ENCODE peak calls at places on chromosomes 3 and 15, in six cellular contexts. One of them, this sample, is unnamed.

GRCh38 chr3:61771976-61772375 is 210.6 kb downstream of the PTPRG start:
- DNase-seq in EL: peak; percentile 11
- DNase-seq in stimulated activated CD4-positive, alpha-beta T cell treated with anti-CD3 and anti-CD28 coated beads, Interleukin-4, amount 100 ng/mL, for 1 hour: no peak
- DNase-seq in activated CD4-positive, alpha-beta T cell treated with anti-CD3 and anti-CD28 coated beads for 4 hours: no peak
- DNase-seq in Peyer's patch: no peak
- DNase-seq in fibroblast of lung: no peak
- DNase-seq in this sample: no peak

GRCh38 chr15:48384616-48385015 is 53.4 kb downstream of the DUT start:
- DNase-seq in EL: no peak
- DNase-seq in stimulated activated CD4-positive, alpha-beta T cell treated with anti-CD3 and anti-CD28 coated beads, Interleukin-4, amount 100 ng/mL, for 1 hour: no peak
- DNase-seq in activated CD4-positive, alpha-beta T cell treated with anti-CD3 and anti-CD28 coated beads for 4 hours: no peak
- DNase-seq in Peyer's patch: no peak
- DNase-seq in fibroblast of lung: no peak
- DNase-seq in this sample: no peak

GRCh38 chr3:46378426-46378942 is 7.7 kb downstream of the CCR5 start:
- DNase-seq in EL: peak; percentile 57
- DNase-seq in stimulated activated CD4-positive, alpha-beta T cell treated with anti-CD3 and anti-CD28 coated beads, Interleukin-4, amount 100 ng/mL, for 1 hour: peak; percentile 71
- DNase-seq in activated CD4-positive, alpha-beta T cell treated with anti-CD3 and anti-CD28 coated beads for 4 hours: peak; percentile 61
- DNase-seq in Peyer's patch: peak; percentile 74
- DNase-seq in fibroblast of lung: peak; percentile 60
- DNase-seq in this sample: peak; percentile 75

GRCh38 chr3:30553641-30554316 is 52.6 kb upstream of the TGFBR2 start:
- DNase-seq in EL: peak; percentile 61
- DNase-seq in stimulated activated CD4-positive, alpha-beta T cell treated with anti-CD3 and anti-CD28 coated beads, Interleukin-4, amount 100 ng/mL, for 1 hour: no peak
- DNase-seq in activated CD4-positive, alpha-beta T cell treated with anti-CD3 and anti-CD28 coated beads for 4 hours: no peak
- DNase-seq in Peyer's patch: no peak
- DNase-seq in fibroblast of lung: no peak
- DNase-seq in this sample: no peak

GRCh38 chr3:39812537-39812936 is 3.1 kb downstream of the MYRIP start:
- DNase-seq in EL: peak; percentile 10
- DNase-seq in stimulated activated CD4-positive, alpha-beta T cell treated with anti-CD3 and anti-CD28 coated beads, Interleukin-4, amount 100 ng/mL, for 1 hour: no peak
- DNase-seq in activated CD4-positive, alpha-beta T cell treated with anti-CD3 and anti-CD28 coated beads for 4 hours: no peak
- DNase-seq in Peyer's patch: peak; percentile 49
- DNase-seq in fibroblast of lung: no peak
- DNase-seq in this sample: peak; percentile 43

GRCh38 chr3:36774072-36774471 is 9.7 kb upstream of the DCLK3 start:
- DNase-seq in EL: no peak
- DNase-seq in stimulated activated CD4-positive, alpha-beta T cell treated with anti-CD3 and anti-CD28 coated beads, Interleukin-4, amount 100 ng/mL, for 1 hour: no peak
- DNase-seq in activated CD4-positive, alpha-beta T cell treated with anti-CD3 and anti-CD28 coated beads for 4 hours: no peak
- DNase-seq in Peyer's patch: no peak
- DNase-seq in fibroblast of lung: peak; percentile 65
- DNase-seq in this sample: no peak

GRCh38 chr3:10945683-10946287 is 46.8 kb upstream of the SLC6A1 start:
- DNase-seq in EL: peak; percentile 51
- DNase-seq in stimulated activated CD4-positive, alpha-beta T cell treated with anti-CD3 and anti-CD28 coated beads, Interleukin-4, amount 100 ng/mL, for 1 hour: peak; percentile 54
- DNase-seq in activated CD4-positive, alpha-beta T cell treated with anti-CD3 and anti-CD28 coated beads for 4 hours: peak; percentile 30
- DNase-seq in Peyer's patch: peak; percentile 67
- DNase-seq in fibroblast of lung: peak; percentile 40
- DNase-seq in this sample: peak; percentile 93

GRCh38 chr3:124217542-124217941 is 225.6 kb upstream of the ROPN1 start:
- DNase-seq in EL: peak; percentile 55
- DNase-seq in stimulated activated CD4-positive, alpha-beta T cell treated with anti-CD3 and anti-CD28 coated beads, Interleukin-4, amount 100 ng/mL, for 1 hour: no peak
- DNase-seq in activated CD4-positive, alpha-beta T cell treated with anti-CD3 and anti-CD28 coated beads for 4 hours: no peak
- DNase-seq in Peyer's patch: no peak
- DNase-seq in fibroblast of lung: peak; percentile 83
- DNase-seq in this sample: peak; percentile 87

GRCh38 chr3:129377615-129378014 is 50.8 kb downstream of the EFCAB12 start:
- DNase-seq in EL: no peak
- DNase-seq in stimulated activated CD4-positive, alpha-beta T cell treated with anti-CD3 and anti-CD28 coated beads, Interleukin-4, amount 100 ng/mL, for 1 hour: no peak
- DNase-seq in activated CD4-positive, alpha-beta T cell treated with anti-CD3 and anti-CD28 coated beads for 4 hours: no peak
- DNase-seq in Peyer's patch: no peak
- DNase-seq in fibroblast of lung: no peak
- DNase-seq in this sample: no peak

GRCh38 chr15:75148293-75148692 is 53.4 kb upstream of the C15orf39 start:
- DNase-seq in EL: no peak
- DNase-seq in stimulated activated CD4-positive, alpha-beta T cell treated with anti-CD3 and anti-CD28 coated beads, Interleukin-4, amount 100 ng/mL, for 1 hour: no peak
- DNase-seq in activated CD4-positive, alpha-beta T cell treated with anti-CD3 and anti-CD28 coated beads for 4 hours: no peak
- DNase-seq in Peyer's patch: no peak
- DNase-seq in fibroblast of lung: peak; percentile 28
- DNase-seq in this sample: no peak

GRCh38 chr3:141863497-141863896 is 12.9 kb upstream of the ATP1B3 start:
- DNase-seq in EL: no peak
- DNase-seq in stimulated activated CD4-positive, alpha-beta T cell treated with anti-CD3 and anti-CD28 coated beads, Interleukin-4, amount 100 ng/mL, for 1 hour: no peak
- DNase-seq in activated CD4-positive, alpha-beta T cell treated with anti-CD3 and anti-CD28 coated beads for 4 hours: no peak
- DNase-seq in Peyer's patch: no peak
- DNase-seq in fibroblast of lung: no peak
- DNase-seq in this sample: no peak

GRCh38 chr3:44061961-44062360 is 179.7 kb upstream of the TOPAZ1 start:
- DNase-seq in EL: no peak
- DNase-seq in stimulated activated CD4-positive, alpha-beta T cell treated with anti-CD3 and anti-CD28 coated beads, Interleukin-4, amount 100 ng/mL, for 1 hour: no peak
- DNase-seq in activated CD4-positive, alpha-beta T cell treated with anti-CD3 and anti-CD28 coated beads for 4 hours: no peak
- DNase-seq in Peyer's patch: no peak
- DNase-seq in fibroblast of lung: no peak
- DNase-seq in this sample: no peak

GRCh38 chr3:64267774-64268604 is 42.7 kb upstream of the PRICKLE2 start:
- DNase-seq in EL: peak; percentile 65
- DNase-seq in stimulated activated CD4-positive, alpha-beta T cell treated with anti-CD3 and anti-CD28 coated beads, Interleukin-4, amount 100 ng/mL, for 1 hour: no peak
- DNase-seq in activated CD4-positive, alpha-beta T cell treated with anti-CD3 and anti-CD28 coated beads for 4 hours: no peak
- DNase-seq in Peyer's patch: peak; percentile 55
- DNase-seq in fibroblast of lung: peak; percentile 78
- DNase-seq in this sample: peak; percentile 80

GRCh38 chr3:32077260-32078084 is 28.9 kb upstream of the GPD1L start:
- DNase-seq in EL: no peak
- DNase-seq in stimulated activated CD4-positive, alpha-beta T cell treated with anti-CD3 and anti-CD28 coated beads, Interleukin-4, amount 100 ng/mL, for 1 hour: no peak
- DNase-seq in activated CD4-positive, alpha-beta T cell treated with anti-CD3 and anti-CD28 coated beads for 4 hours: no peak
- DNase-seq in Peyer's patch: peak; percentile 69
- DNase-seq in fibroblast of lung: peak; percentile 53
- DNase-seq in this sample: no peak

GRCh38 chr3:42544492-42545283 is 37.1 kb downstream of the SEC22C start:
- DNase-seq in EL: peak; percentile 8
- DNase-seq in stimulated activated CD4-positive, alpha-beta T cell treated with anti-CD3 and anti-CD28 coated beads, Interleukin-4, amount 100 ng/mL, for 1 hour: no peak
- DNase-seq in activated CD4-positive, alpha-beta T cell treated with anti-CD3 and anti-CD28 coated beads for 4 hours: no peak
- DNase-seq in Peyer's patch: peak; percentile 67
- DNase-seq in fibroblast of lung: no peak
- DNase-seq in this sample: no peak

GRCh38 chr3:151460774-151461450 is at the start of gene IGSF10:
- DNase-seq in EL: no peak
- DNase-seq in stimulated activated CD4-positive, alpha-beta T cell treated with anti-CD3 and anti-CD28 coated beads, Interleukin-4, amount 100 ng/mL, for 1 hour: no peak
- DNase-seq in activated CD4-positive, alpha-beta T cell treated with anti-CD3 and anti-CD28 coated beads for 4 hours: no peak
- DNase-seq in Peyer's patch: peak; percentile 58
- DNase-seq in fibroblast of lung: no peak
- DNase-seq in this sample: peak; percentile 61

GRCh38 chr3:54817628-54818027 is 110.2 kb downstream of the LRTM1 start:
- DNase-seq in EL: peak; percentile 14
- DNase-seq in stimulated activated CD4-positive, alpha-beta T cell treated with anti-CD3 and anti-CD28 coated beads, Interleukin-4, amount 100 ng/mL, for 1 hour: no peak
- DNase-seq in activated CD4-positive, alpha-beta T cell treated with anti-CD3 and anti-CD28 coated beads for 4 hours: no peak
- DNase-seq in Peyer's patch: no peak
- DNase-seq in fibroblast of lung: no peak
- DNase-seq in this sample: no peak

GRCh38 chr3:193560870-193561269 is 6.2 kb upstream of the ATP13A4 start:
- DNase-seq in EL: no peak
- DNase-seq in stimulated activated CD4-positive, alpha-beta T cell treated with anti-CD3 and anti-CD28 coated beads, Interleukin-4, amount 100 ng/mL, for 1 hour: no peak
- DNase-seq in activated CD4-positive, alpha-beta T cell treated with anti-CD3 and anti-CD28 coated beads for 4 hours: no peak
- DNase-seq in Peyer's patch: no peak
- DNase-seq in fibroblast of lung: no peak
- DNase-seq in this sample: no peak

GRCh38 chr3:126342991-126343661 is 14.1 kb downstream of the KLF15 start:
- DNase-seq in EL: peak; percentile 20
- DNase-seq in stimulated activated CD4-positive, alpha-beta T cell treated with anti-CD3 and anti-CD28 coated beads, Interleukin-4, amount 100 ng/mL, for 1 hour: no peak
- DNase-seq in activated CD4-positive, alpha-beta T cell treated with anti-CD3 and anti-CD28 coated beads for 4 hours: no peak
- DNase-seq in Peyer's patch: peak; percentile 36
- DNase-seq in fibroblast of lung: peak; percentile 59
- DNase-seq in this sample: peak; percentile 68

GRCh38 chr3:167084566-167084965 is 295.5 kb downstream of the ZBBX start:
- DNase-seq in EL: no peak
- DNase-seq in stimulated activated CD4-positive, alpha-beta T cell treated with anti-CD3 and anti-CD28 coated beads, Interleukin-4, amount 100 ng/mL, for 1 hour: no peak
- DNase-seq in activated CD4-positive, alpha-beta T cell treated with anti-CD3 and anti-CD28 coated beads for 4 hours: no peak
- DNase-seq in Peyer's patch: no peak
- DNase-seq in fibroblast of lung: no peak
- DNase-seq in this sample: peak; percentile 35

GRCh38 chr3:134337071-134337482 is 37.2 kb downstream of the AMOTL2 start:
- DNase-seq in EL: no peak
- DNase-seq in stimulated activated CD4-positive, alpha-beta T cell treated with anti-CD3 and anti-CD28 coated beads, Interleukin-4, amount 100 ng/mL, for 1 hour: no peak
- DNase-seq in activated CD4-positive, alpha-beta T cell treated with anti-CD3 and anti-CD28 coated beads for 4 hours: no peak
- DNase-seq in Peyer's patch: no peak
- DNase-seq in fibroblast of lung: no peak
- DNase-seq in this sample: no peak

GRCh38 chr15:98853593-98854420 is 153.8 kb downstream of the PGPEP1L start:
- DNase-seq in EL: peak; percentile 31
- DNase-seq in stimulated activated CD4-positive, alpha-beta T cell treated with anti-CD3 and anti-CD28 coated beads, Interleukin-4, amount 100 ng/mL, for 1 hour: no peak
- DNase-seq in activated CD4-positive, alpha-beta T cell treated with anti-CD3 and anti-CD28 coated beads for 4 hours: no peak
- DNase-seq in Peyer's patch: no peak
- DNase-seq in fibroblast of lung: peak; percentile 46
- DNase-seq in this sample: peak; percentile 47

GRCh38 chr3:11244131-11244677 is 28.0 kb upstream of the ATG7 start:
- DNase-seq in EL: peak; percentile 49
- DNase-seq in stimulated activated CD4-positive, alpha-beta T cell treated with anti-CD3 and anti-CD28 coated beads, Interleukin-4, amount 100 ng/mL, for 1 hour: no peak
- DNase-seq in activated CD4-positive, alpha-beta T cell treated with anti-CD3 and anti-CD28 coated beads for 4 hours: no peak
- DNase-seq in Peyer's patch: no peak
- DNase-seq in fibroblast of lung: peak; percentile 41
- DNase-seq in this sample: no peak

GRCh38 chr3:186425788-186426730 is 64.0 kb upstream of the DGKG start:
- DNase-seq in EL: peak; percentile 65
- DNase-seq in stimulated activated CD4-positive, alpha-beta T cell treated with anti-CD3 and anti-CD28 coated beads, Interleukin-4, amount 100 ng/mL, for 1 hour: no peak
- DNase-seq in activated CD4-positive, alpha-beta T cell treated with anti-CD3 and anti-CD28 coated beads for 4 hours: no peak
- DNase-seq in Peyer's patch: no peak
- DNase-seq in fibroblast of lung: peak; percentile 94
- DNase-seq in this sample: peak; percentile 18

GRCh38 chr15:62874933-62875625 is 167.5 kb upstream of the TPM1 start:
- DNase-seq in EL: no peak
- DNase-seq in stimulated activated CD4-positive, alpha-beta T cell treated with anti-CD3 and anti-CD28 coated beads, Interleukin-4, amount 100 ng/mL, for 1 hour: no peak
- DNase-seq in activated CD4-positive, alpha-beta T cell treated with anti-CD3 and anti-CD28 coated beads for 4 hours: no peak
- DNase-seq in Peyer's patch: no peak
- DNase-seq in fibroblast of lung: no peak
- DNase-seq in this sample: peak; percentile 29

GRCh38 chr3:132083159-132083558 is 48.3 kb upstream of the CPNE4 start:
- DNase-seq in EL: no peak
- DNase-seq in stimulated activated CD4-positive, alpha-beta T cell treated with anti-CD3 and anti-CD28 coated beads, Interleukin-4, amount 100 ng/mL, for 1 hour: no peak
- DNase-seq in activated CD4-positive, alpha-beta T cell treated with anti-CD3 and anti-CD28 coated beads for 4 hours: no peak
- DNase-seq in Peyer's patch: no peak
- DNase-seq in fibroblast of lung: no peak
- DNase-seq in this sample: no peak

GRCh38 chr3:50356553-50356952 is 2.8 kb downstream of the TMEM115 start:
- DNase-seq in EL: peak; percentile 46
- DNase-seq in stimulated activated CD4-positive, alpha-beta T cell treated with anti-CD3 and anti-CD28 coated beads, Interleukin-4, amount 100 ng/mL, for 1 hour: no peak
- DNase-seq in activated CD4-positive, alpha-beta T cell treated with anti-CD3 and anti-CD28 coated beads for 4 hours: no peak
- DNase-seq in Peyer's patch: peak; percentile 78
- DNase-seq in fibroblast of lung: peak; percentile 23
- DNase-seq in this sample: no peak

GRCh38 chr3:132347095-132347494 is 29.9 kb downstream of the ACP3 start:
- DNase-seq in EL: no peak
- DNase-seq in stimulated activated CD4-positive, alpha-beta T cell treated with anti-CD3 and anti-CD28 coated beads, Interleukin-4, amount 100 ng/mL, for 1 hour: no peak
- DNase-seq in activated CD4-positive, alpha-beta T cell treated with anti-CD3 and anti-CD28 coated beads for 4 hours: no peak
- DNase-seq in Peyer's patch: no peak
- DNase-seq in fibroblast of lung: no peak
- DNase-seq in this sample: no peak

GRCh38 chr15:99052205-99052604 is 44.6 kb upstream of the PGPEP1L start:
- DNase-seq in EL: no peak
- DNase-seq in stimulated activated CD4-positive, alpha-beta T cell treated with anti-CD3 and anti-CD28 coated beads, Interleukin-4, amount 100 ng/mL, for 1 hour: no peak
- DNase-seq in activated CD4-positive, alpha-beta T cell treated with anti-CD3 and anti-CD28 coated beads for 4 hours: no peak
- DNase-seq in Peyer's patch: no peak
- DNase-seq in fibroblast of lung: no peak
- DNase-seq in this sample: no peak

GRCh38 chr3:183818041-183818620 is 7.2 kb downstream of the MAP6D1 start:
- DNase-seq in EL: no peak
- DNase-seq in stimulated activated CD4-positive, alpha-beta T cell treated with anti-CD3 and anti-CD28 coated beads, Interleukin-4, amount 100 ng/mL, for 1 hour: no peak
- DNase-seq in activated CD4-positive, alpha-beta T cell treated with anti-CD3 and anti-CD28 coated beads for 4 hours: no peak
- DNase-seq in Peyer's patch: no peak
- DNase-seq in fibroblast of lung: no peak
- DNase-seq in this sample: no peak

GRCh38 chr15:101784644-101785043 is 18.7 kb upstream of the OR4F6 start:
- DNase-seq in EL: no peak
- DNase-seq in stimulated activated CD4-positive, alpha-beta T cell treated with anti-CD3 and anti-CD28 coated beads, Interleukin-4, amount 100 ng/mL, for 1 hour: no peak
- DNase-seq in activated CD4-positive, alpha-beta T cell treated with anti-CD3 and anti-CD28 coated beads for 4 hours: no peak
- DNase-seq in Peyer's patch: no peak
- DNase-seq in fibroblast of lung: no peak
- DNase-seq in this sample: no peak

GRCh38 chr15:73985101-73985873 is 6.8 kb downstream of the STOML1 start:
- DNase-seq in EL: peak; percentile 57
- DNase-seq in stimulated activated CD4-positive, alpha-beta T cell treated with anti-CD3 and anti-CD28 coated beads, Interleukin-4, amount 100 ng/mL, for 1 hour: no peak
- DNase-seq in activated CD4-positive, alpha-beta T cell treated with anti-CD3 and anti-CD28 coated beads for 4 hours: no peak
- DNase-seq in Peyer's patch: no peak
- DNase-seq in fibroblast of lung: peak; percentile 56
- DNase-seq in this sample: no peak

GRCh38 chr3:32310336-32310735 is 71.9 kb downstream of the CMTM8 start:
- DNase-seq in EL: no peak
- DNase-seq in stimulated activated CD4-positive, alpha-beta T cell treated with anti-CD3 and anti-CD28 coated beads, Interleukin-4, amount 100 ng/mL, for 1 hour: no peak
- DNase-seq in activated CD4-positive, alpha-beta T cell treated with anti-CD3 and anti-CD28 coated beads for 4 hours: no peak
- DNase-seq in Peyer's patch: no peak
- DNase-seq in fibroblast of lung: no peak
- DNase-seq in this sample: no peak

GRCh38 chr3:69005071-69005816 is 8.2 kb downstream of the EOGT start:
- DNase-seq in EL: no peak
- DNase-seq in stimulated activated CD4-positive, alpha-beta T cell treated with anti-CD3 and anti-CD28 coated beads, Interleukin-4, amount 100 ng/mL, for 1 hour: no peak
- DNase-seq in activated CD4-positive, alpha-beta T cell treated with anti-CD3 and anti-CD28 coated beads for 4 hours: no peak
- DNase-seq in Peyer's patch: no peak
- DNase-seq in fibroblast of lung: peak; percentile 52
- DNase-seq in this sample: no peak

GRCh38 chr15:48566669-48567068 is 78.8 kb downstream of the FBN1 start:
- DNase-seq in EL: peak; percentile 84
- DNase-seq in stimulated activated CD4-positive, alpha-beta T cell treated with anti-CD3 and anti-CD28 coated beads, Interleukin-4, amount 100 ng/mL, for 1 hour: no peak
- DNase-seq in activated CD4-positive, alpha-beta T cell treated with anti-CD3 and anti-CD28 coated beads for 4 hours: no peak
- DNase-seq in Peyer's patch: no peak
- DNase-seq in fibroblast of lung: peak; percentile 87
- DNase-seq in this sample: no peak